ENCODE peak calls at places on chromosomes 1 and 21, in four cellular contexts. B, A, T and Y are unnamed samples.
A peak's percentile ranks its signal among the peaks of the same experiment; 100 is the strongest.

GRCh38 chr1:165598676-165599059 is 32.4 kb upstream of the MGST3 start:
- DNase-seq in T (no peak), A (no peak), B (no peak), Y (no peak)

GRCh38 chr1:44531785-44532566 is 126.9 kb downstream of the RNF220 start:
- DNase-seq in T (peak; percentile 35), B (no peak), A (no peak), Y (no peak)

GRCh38 chr1:6325482-6325881 is 64.6 kb upstream of the GPR153 start:
- DNase-seq in A (no peak), B (no peak), T (no peak), Y (no peak)

GRCh38 chr1:32272557-32273388 is 19.1 kb upstream of the HDAC1 start:
- DNase-seq in B (no peak), A (no peak), T (no peak), Y (no peak)

GRCh38 chr1:43653893-43654292 is 3.9 kb downstream of the KDM4A start:
- DNase-seq in B (no peak), T (peak; percentile 32), A (no peak), Y (no peak)

GRCh38 chr1:50060279-50060678 is 36.5 kb upstream of the AGBL4 start:
- DNase-seq in B (no peak), A (no peak), T (no peak), Y (no peak)

GRCh38 chr1:245197911-245198379 is 43.2 kb downstream of the KIF26B start:
- DNase-seq in B (no peak), T (peak; percentile 83), A (no peak), Y (no peak)

GRCh38 chr21:41691205-41692203 is 75.3 kb downstream of the RIPK4 start:
- DNase-seq in A (no peak), T (no peak), B (no peak), Y (no peak)

GRCh38 chr1:210828996-210829596 is 304.9 kb downstream of the KCNH1 start:
- DNase-seq in T (no peak), B (no peak), A (no peak), Y (no peak)

GRCh38 chr1:156705918-156706646 is 699 bp upstream of the CRABP2 start:
- DNase-seq in B (no peak), A (peak; percentile 66), T (peak; percentile 71), Y (peak; percentile 75)

GRCh38 chr1:115476616-115477015 is 138.6 kb upstream of the NGF start:
- DNase-seq in A (no peak), T (peak; percentile 32), B (no peak), Y (no peak)

GRCh38 chr1:30695481-30695880 is 27.9 kb downstream of the MATN1 start:
- DNase-seq in A (no peak), T (peak; percentile 12), B (no peak), Y (no peak)

GRCh38 chr21:41648591-41649031 is 118.2 kb downstream of the RIPK4 start:
- DNase-seq in T (peak; percentile 83), B (no peak), A (no peak), Y (no peak)

GRCh38 chr1:59669752-59670312 is 144.9 kb upstream of the HOOK1 start:
- DNase-seq in T (peak; percentile 73), A (no peak), B (peak; percentile 22), Y (no peak)

GRCh38 chr1:194338241-194338948 is 1152.0 kb upstream of the B3GALT2 start:
- DNase-seq in B (no peak), A (no peak), T (no peak), Y (no peak)

GRCh38 chr1:183029591-183030000 is 6.4 kb downstream of the LAMC1 start:
- DNase-seq in B (no peak), T (peak; percentile 52), A (no peak), Y (no peak)

GRCh38 chr1:53625766-53626520 is 113.0 kb downstream of the GLIS1 start:
- DNase-seq in B (no peak), T (no peak), A (no peak), Y (no peak)

GRCh38 chr21:42098957-42099547 is 27.9 kb downstream of the UMODL1 start:
- DNase-seq in B (no peak), T (no peak), A (no peak), Y (no peak)

GRCh38 chr1:45002650-45003645 is 8.2 kb downstream of the HECTD3 start:
- DNase-seq in B (no peak), A (no peak), T (no peak), Y (no peak)

GRCh38 chr1:203408485-203409229 is 57.7 kb upstream of the FMOD start:
- DNase-seq in A (peak; percentile 75), B (peak; percentile 70), T (peak; percentile 88), Y (no peak)

GRCh38 chr1:184285401-184286087 is 101.3 kb upstream of the C1orf21 start:
- DNase-seq in A (no peak), B (no peak), T (no peak), Y (no peak)

GRCh38 chr1:151222130-151222529 is 23.8 kb downstream of the PIP5K1A start:
- DNase-seq in T (peak; percentile 15), A (no peak), B (no peak), Y (no peak)

GRCh38 chr1:109184657-109185056 is 29.1 kb upstream of the SARS1 start:
- DNase-seq in T (no peak), B (no peak), A (no peak), Y (no peak)

GRCh38 chr1:109181085-109181806 is 32.5 kb upstream of the SARS1 start:
- DNase-seq in B (no peak), A (no peak), T (peak; percentile 20), Y (no peak)

GRCh38 chr1:109183339-109183738 is 30.4 kb upstream of the SARS1 start:
- DNase-seq in T (no peak), A (no peak), B (no peak), Y (no peak)

GRCh38 chr1:109185357-109185756 is 28.4 kb upstream of the SARS1 start:
- DNase-seq in B (no peak), A (no peak), T (no peak), Y (no peak)

GRCh38 chr1:109181807-109182163 is 31.9 kb upstream of the SARS1 start:
- DNase-seq in B (no peak), T (no peak), A (no peak), Y (no peak)
- H3K27ac ChIP-seq in B (no peak overlapping the region), T (no peak overlapping the region), A (peak overlapping the region; percentile 71), Y (no peak overlapping the region)

GRCh38 chr1:178926046-178926445 is 55.2 kb upstream of the ANGPTL1 start:
- DNase-seq in T (no peak), B (no peak), A (no peak), Y (no peak)

GRCh38 chr1:178928985-178929384 is 58.1 kb upstream of the ANGPTL1 start:
- DNase-seq in T (no peak), B (no peak), A (no peak), Y (no peak)

GRCh38 chr1:178927003-178927402 is 56.1 kb upstream of the ANGPTL1 start:
- DNase-seq in T (no peak), A (no peak), B (no peak), Y (no peak)

GRCh38 chr1:178931843-178932551 is 61.1 kb upstream of the ANGPTL1 start:
- DNase-seq in A (peak; percentile 63), B (peak; percentile 77), T (peak; percentile 96), Y (no peak)

GRCh38 chr1:178928041-178928440 is 57.2 kb upstream of the ANGPTL1 start:
- DNase-seq in T (no peak), A (no peak), B (no peak), Y (no peak)
- H3K4me1 ChIP-seq in T (no peaks in the 10 kb centered on the region), A (peaks cover 2% of the 10 kb centered on the region), B (peaks cover 19% of the 10 kb centered on the region), Y (no peaks in the 10 kb centered on the region)

DNA sequence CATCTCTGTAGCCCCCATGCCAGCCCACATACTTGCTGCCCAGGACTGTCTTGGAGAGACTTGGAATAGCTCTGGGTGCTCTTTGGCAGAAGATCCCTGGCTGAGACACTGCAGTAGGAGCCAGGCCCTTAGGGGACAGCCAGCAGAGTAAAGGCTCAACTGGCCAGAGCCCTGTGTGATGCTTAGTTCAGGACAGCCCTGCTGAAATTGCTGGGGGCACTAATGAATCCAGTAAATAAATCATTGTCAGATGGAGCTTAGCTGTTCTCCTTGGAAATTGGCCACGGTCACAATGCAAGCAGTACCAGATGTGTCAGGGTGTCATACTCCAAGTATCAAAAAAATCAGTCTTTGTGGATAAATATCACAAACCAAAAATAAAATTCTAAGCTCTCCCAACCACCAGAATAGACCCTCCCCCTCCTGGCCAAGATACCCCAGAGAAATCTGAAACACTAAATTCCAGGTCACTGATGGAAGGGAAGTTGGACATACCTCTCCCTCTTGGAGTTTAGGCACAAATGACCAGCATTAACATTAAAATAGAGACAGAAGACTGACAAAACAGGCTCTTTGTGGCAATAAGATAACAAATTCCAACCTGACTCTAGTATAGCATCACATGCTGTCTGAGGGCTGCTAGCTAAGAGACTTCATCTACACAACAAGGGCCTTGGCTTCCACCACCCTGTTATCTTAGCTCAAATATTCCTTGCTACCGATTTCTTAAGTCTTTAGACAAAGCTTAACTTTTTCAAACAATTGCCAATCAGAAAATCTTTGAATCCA is 83.2 kb upstream of the DNAH14 start:
- DNase-seq in T (no peak), B (no peak), A (no peak), Y (no peak)
- H3K4me3 ChIP-seq in T (no peak overlapping the region), B (no peak overlapping the region), A (no peak overlapping the region), Y (no peak overlapping the region)

DNA sequence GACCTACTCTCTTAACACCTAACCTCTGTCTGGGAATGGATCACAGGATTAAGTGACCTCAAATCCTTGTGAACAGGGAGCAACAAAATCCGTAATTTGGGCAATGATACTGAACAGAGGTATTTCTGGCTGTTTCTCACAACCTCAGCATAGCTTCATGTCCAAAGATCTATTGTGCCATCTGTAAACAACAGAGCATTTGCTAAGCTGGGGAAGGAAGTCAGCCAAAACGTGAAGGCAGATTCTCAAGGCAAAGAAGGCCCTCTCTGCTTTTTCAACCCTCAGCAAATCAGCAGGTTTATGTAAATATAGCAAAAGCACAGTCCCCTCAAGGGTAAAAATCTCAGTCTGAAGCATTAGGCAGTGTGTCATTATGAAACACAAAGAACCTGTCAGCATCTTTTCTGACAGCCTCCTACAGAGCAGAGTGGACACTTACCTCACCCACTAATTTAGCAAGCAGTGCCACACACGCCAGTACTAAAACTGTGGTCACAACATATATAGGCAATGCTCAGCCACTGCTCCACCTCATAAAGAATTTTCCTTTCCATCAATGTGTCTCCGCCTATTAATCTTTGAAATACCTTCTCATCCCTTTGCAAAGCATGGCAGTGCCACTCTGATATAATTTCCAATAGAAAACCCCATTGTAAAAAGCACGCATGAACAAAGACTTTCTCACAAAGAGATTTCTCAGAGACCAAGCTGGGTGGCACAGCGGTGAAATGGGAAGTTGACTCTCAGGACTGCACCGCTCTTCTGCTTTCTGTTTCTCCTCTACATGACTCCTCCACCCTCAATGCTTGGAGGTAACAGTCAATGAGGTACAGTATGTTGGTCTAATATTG is 188.0 kb downstream of the RERE start:
- DNase-seq in T (peak; percentile 45), A (peak; percentile 25), B (no peak), Y (peak; percentile 7)
- H3K27ac ChIP-seq in T (peak overlapping the region; percentile 85), A (peak overlapping the region; percentile 19), B (no peak overlapping the region), Y (no peak overlapping the region)

GRCh38 chr1:61095127-61095812 is 12.9 kb downstream of the NFIA start:
- DNase-seq in T (no peak), A (no peak), B (no peak), Y (no peak)

GRCh38 chr1:61091455-61091854 is 9.1 kb downstream of the NFIA start:
- DNase-seq in T (no peak), B (no peak), A (no peak), Y (no peak)

GRCh38 chr1:61092643-61093042 is 10.3 kb downstream of the NFIA start:
- DNase-seq in B (no peak), T (no peak), A (no peak), Y (no peak)

GRCh38 chr1:61094677-61095076 is 12.3 kb downstream of the NFIA start:
- DNase-seq in T (no peak), B (no peak), A (no peak), Y (no peak)

GRCh38 chr1:61093525-61094137 is 11.3 kb downstream of the NFIA start:
- DNase-seq in B (no peak), T (peak; percentile 49), A (no peak), Y (no peak)
- H3K4me1 ChIP-seq in B (peaks cover 79% of the 10 kb centered on the region), T (peaks cover 14% of the 10 kb centered on the region), A (peaks cover 32% of the 10 kb centered on the region), Y (no peaks in the 10 kb centered on the region)

GRCh38 chr1:66445492-66446181 is 88.3 kb upstream of the SGIP1 start:
- DNase-seq in T (no peak), B (no peak), A (peak; percentile 51), Y (peak; percentile 58)
- H3K4me3 ChIP-seq in T (no peak overlapping the region), B (no peak overlapping the region), A (no peak overlapping the region), Y (peak overlapping the region; percentile 25)

GRCh38 chr1:2274231-2274967 is 46.3 kb downstream of the SKI start:
- DNase-seq in B (no peak), A (no peak), T (no peak), Y (no peak)
- H3K27ac ChIP-seq in B (peak overlapping the region; percentile 55), A (peak overlapping the region; percentile 72), T (peak overlapping the region; percentile 84), Y (peak overlapping the region; percentile 56)